ENCODE peak calls at places on chromosomes 6 and 20, in six cellular contexts. Z is lower leg skin, A is astrocyte of the cerebellum, X is type B pancreatic cell, C is AG04449, O is testis. Q is an unnamed sample.
A peak's percentile ranks its signal among the peaks of the same experiment; 100 is the strongest.

GRCh38 chr6:134642217-134642616 is 307.7 kb downstream of the ALDH8A1 start:
- DNase-seq in X (no peak), Z (no peak), C (no peak), O (no peak), A (no peak), Q (no peak)

GRCh38 chr20:53420061-53420460 is 173.6 kb downstream of the ZNF217 start:
- DNase-seq in A (no peak), Z (no peak), C (no peak), X (no peak), O (no peak), Q (no peak)

GRCh38 chr6:32166411-32167061 is 2.1 kb downstream of the EGFL8 start:
- DNase-seq in A (no peak), C (no peak), O (no peak), X (no peak), Z (no peak), Q (no peak)

GRCh38 chr20:58227391-58228102 is 906 bp downstream of the ANKRD60 start:
- DNase-seq in C (no peak), X (no peak), Z (no peak), O (no peak), A (no peak), Q (no peak)

GRCh38 chr6:33585403-33586107 is 5.5 kb upstream of the BAK1 start:
- DNase-seq in C (no peak), O (peak; percentile 93), A (peak; percentile 33), X (no peak), Z (peak; percentile 97), Q (peak; percentile 86)

GRCh38 chr6:149938571-149939462 is 3.0 kb upstream of the ULBP2 start:
- DNase-seq in O (no peak), X (no peak), A (no peak), C (no peak), Z (peak; percentile 84), Q (no peak)

GRCh38 chr6:170091000-170091638 is 199.8 kb downstream of the DLL1 start:
- DNase-seq in X (peak; percentile 48), A (no peak), C (no peak), O (no peak), Z (peak; percentile 81), Q (peak; percentile 5)

GRCh38 chr6:33860706-33861474 is 57.1 kb upstream of the MLN start:
- DNase-seq in X (no peak), Z (no peak), C (peak; percentile 9), A (no peak), O (no peak), Q (no peak)

GRCh38 chr20:2089447-2089846 is 12.2 kb upstream of the STK35 start:
- DNase-seq in C (no peak), A (no peak), X (no peak), Z (no peak), O (no peak), Q (no peak)

GRCh38 chr6:156729248-156729647 is 47.9 kb upstream of the ARID1B start:
- DNase-seq in O (no peak), Z (no peak), C (no peak), X (no peak), A (peak; percentile 18), Q (no peak)

GRCh38 chr6:122696853-122697252 is 82.7 kb upstream of the FABP7 start:
- DNase-seq in X (no peak), C (no peak), Z (no peak), A (peak; percentile 33), O (no peak), Q (no peak)

GRCh38 chr6:36285187-36285612 is 15.3 kb downstream of the PNPLA1 start:
- DNase-seq in Z (no peak), X (no peak), O (peak; percentile 50), A (no peak), C (no peak), Q (no peak)
- TF ChIP-seq CTCF in Z (no peak), X (peak; percentile 31), O (no peak), A (no peak), C (no peak), Q (no peak)

GRCh38 chr6:1474205-1474604 is 84.8 kb downstream of the FOXF2 start:
- DNase-seq in X (no peak), O (no peak), A (no peak), C (no peak), Z (no peak), Q (no peak)

GRCh38 chr6:1479601-1480236 is 90.3 kb downstream of the FOXF2 start:
- DNase-seq in Z (no peak), C (no peak), O (peak; percentile 45), X (no peak), A (no peak), Q (no peak)

GRCh38 chr6:1479095-1479494 is 89.7 kb downstream of the FOXF2 start:
- DNase-seq in A (peak; percentile 54), C (no peak), Z (no peak), O (no peak), X (no peak), Q (no peak)

GRCh38 chr6:1475169-1475568 is 85.8 kb downstream of the FOXF2 start:
- DNase-seq in X (no peak), A (no peak), Z (no peak), O (no peak), C (no peak), Q (no peak)

GRCh38 chr6:1477432-1478090 is 88.2 kb downstream of the FOXF2 start:
- DNase-seq in O (no peak), C (no peak), A (peak; percentile 38), X (no peak), Z (no peak), Q (no peak)
- TF ChIP-seq CTCF in O (no peak), C (no peak), A (no peak), X (no peak), Z (no peak), Q (no peak)

GRCh38 chr20:37279820-37280219 is 9.6 kb upstream of the MANBAL start:
- DNase-seq in X (no peak), A (no peak), C (no peak), O (no peak), Z (no peak), Q (no peak)

GRCh38 chr20:37283530-37284195 is 5.8 kb upstream of the MANBAL start:
- DNase-seq in Z (no peak), X (no peak), C (no peak), O (no peak), A (no peak), Q (no peak)

GRCh38 chr20:37285664-37286374 is 3.6 kb upstream of the MANBAL start:
- DNase-seq in O (no peak), C (no peak), X (no peak), Z (no peak), A (no peak), Q (no peak)

GRCh38 chr20:37284691-37285124 is 4.7 kb upstream of the MANBAL start:
- DNase-seq in X (no peak), Z (no peak), A (no peak), C (no peak), O (no peak), Q (no peak)

GRCh38 chr20:37282558-37282957 is 6.9 kb upstream of the MANBAL start:
- DNase-seq in Z (no peak), X (no peak), C (no peak), O (peak; percentile 71), A (peak; percentile 47), Q (no peak)
- TF ChIP-seq CTCF in Z (no peak), X (peak; percentile 50), C (peak; percentile 57), O (peak; percentile 55), A (peak; percentile 56), Q (no peak)

DNA sequence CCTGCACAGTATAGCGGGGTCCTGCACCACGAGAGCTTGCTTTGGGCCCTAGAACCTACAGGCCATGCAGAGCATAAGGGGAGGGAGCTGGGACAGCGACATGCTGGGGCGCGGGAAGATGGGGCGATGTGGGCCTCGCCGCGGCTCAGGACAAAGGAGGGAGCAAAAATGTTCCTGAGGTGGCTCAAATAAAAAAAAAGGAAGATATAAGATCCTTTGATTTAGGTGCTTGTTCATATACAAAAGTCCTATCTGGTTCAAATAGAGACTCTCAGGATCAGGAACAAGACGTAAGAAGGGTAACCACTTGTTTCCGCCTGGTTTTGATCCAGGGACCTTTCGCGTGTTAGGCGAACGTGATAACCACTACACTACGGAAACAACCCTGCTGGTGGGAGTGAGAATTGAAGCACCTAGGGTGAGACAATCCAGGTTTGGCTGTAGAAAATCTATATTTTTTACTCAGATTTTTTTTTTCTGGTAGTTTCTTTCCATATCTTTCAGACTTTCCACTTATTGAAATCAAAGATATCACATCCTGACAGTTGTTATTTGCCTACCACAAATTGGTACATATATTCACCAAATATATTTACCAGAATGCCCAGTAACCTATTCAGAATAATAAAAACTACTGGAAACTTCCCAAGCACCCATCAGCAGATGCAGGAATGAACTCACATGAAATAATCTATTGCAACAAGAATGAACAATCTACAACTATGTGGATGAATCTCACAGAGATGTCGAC is 177.9 kb upstream of the ZNF184 start:
- DNase-seq in C (no peak), A (no peak), O (no peak), Z (no peak), X (no peak), Q (no peak)
- TF ChIP-seq CTCF in C (no peak), A (peak; percentile 46), O (no peak), Z (no peak), X (peak; percentile 74), Q (no peak)

GRCh38 chr6:43838276-43839036 is 68.4 kb downstream of the VEGFA start:
- DNase-seq in X (no peak), O (peak; percentile 30), A (peak; percentile 45), Z (no peak), C (peak; percentile 41), Q (no peak)
- TF ChIP-seq CTCF in X (peak; percentile 73), O (peak; percentile 22), A (peak; percentile 55), Z (no peak), C (peak; percentile 43), Q (no peak)